ENCODE peak calls at places on chromosome 5, in five cellular contexts. N is heart right ventricle, W is coronary artery, I is mammary epithelial cell, X is brain microvascular endothelial cell. B is an unnamed sample.

GRCh38 chr5:169876376-169876775 is 103.9 kb downstream of the INSYN2B start:
- DNase-seq in N (no peak), I (peak; percentile 47), W (no peak), X (no peak), B (no peak)

GRCh38 chr5:2213121-2213730 is 330.5 kb upstream of the IRX4 start:
- DNase-seq in X (no peak), N (no peak), W (no peak), I (no peak), B (no peak)

GRCh38 chr5:34716986-34717385 is 60.9 kb downstream of the RAI14 start:
- DNase-seq in W (no peak), X (no peak), N (no peak), I (no peak), B (no peak)

GRCh38 chr5:105905392-105905791 is 1765.3 kb downstream of the EFNA5 start:
- DNase-seq in X (no peak), W (no peak), I (no peak), N (no peak), B (no peak)

GRCh38 chr5:158695595-158696330 is 404.0 kb downstream of the EBF1 start:
- DNase-seq in N (peak; percentile 79), I (peak; percentile 17), W (no peak), X (peak; percentile 82), B (no peak)

GRCh38 chr5:132082329-132083023 is 8.9 kb downstream of the CSF2 start:
- DNase-seq in N (no peak), X (no peak), I (no peak), W (no peak), B (no peak)

GRCh38 chr5:142976861-142977260 is 206.7 kb downstream of the ARHGAP26 start:
- DNase-seq in I (peak; percentile 17), N (no peak), W (no peak), X (no peak), B (no peak)

GRCh38 chr5:78499485-78499884 is 139.1 kb downstream of the SCAMP1 start:
- DNase-seq in X (no peak), I (no peak), W (no peak), N (no peak), B (no peak)

GRCh38 chr5:176817864-176818377 is 7.6 kb downstream of the UNC5A start:
- DNase-seq in W (no peak), X (no peak), I (no peak), N (no peak), B (no peak)

GRCh38 chr5:135263022-135263668 is 135.9 kb downstream of the MACROH2A1 start:
- DNase-seq in I (no peak), N (no peak), W (no peak), X (no peak), B (no peak)

GRCh38 chr5:134813407-134813806 is 32.4 kb upstream of the C5orf24 start:
- DNase-seq in W (no peak), N (no peak), X (no peak), I (no peak), B (no peak)

GRCh38 chr5:169914766-169915165 is 65.5 kb downstream of the INSYN2B start:
- DNase-seq in N (peak; percentile 28), X (peak; percentile 57), I (peak; percentile 13), W (no peak), B (peak; percentile 18)

GRCh38 chr5:143977891-143978448 is 166.0 kb downstream of the HMHB1 start:
- DNase-seq in I (peak; percentile 86), W (no peak), N (no peak), X (no peak), B (no peak)

GRCh38 chr5:155103164-155103563 is 89.6 kb downstream of the KIF4B start:
- DNase-seq in N (no peak), X (no peak), W (no peak), I (peak; percentile 20), B (peak; percentile 14)

GRCh38 chr5:115708819-115709477 is 83.1 kb upstream of the TMED7 start:
- DNase-seq in W (no peak), N (no peak), X (no peak), I (no peak), B (no peak)

GRCh38 chr5:172939045-172939444 is 20.2 kb upstream of the RPL26L1 start:
- DNase-seq in W (no peak), X (no peak), I (no peak), N (no peak), B (no peak)

GRCh38 chr5:5037674-5038073 is 102.5 kb upstream of the ADAMTS16 start:
- DNase-seq in N (no peak), X (no peak), I (no peak), W (no peak), B (no peak)
- H3K27ac ChIP-seq in N (no peak overlapping the region), X (no peak overlapping the region), I (no peak overlapping the region), W (no peak overlapping the region), B (no peak overlapping the region)

DNA sequence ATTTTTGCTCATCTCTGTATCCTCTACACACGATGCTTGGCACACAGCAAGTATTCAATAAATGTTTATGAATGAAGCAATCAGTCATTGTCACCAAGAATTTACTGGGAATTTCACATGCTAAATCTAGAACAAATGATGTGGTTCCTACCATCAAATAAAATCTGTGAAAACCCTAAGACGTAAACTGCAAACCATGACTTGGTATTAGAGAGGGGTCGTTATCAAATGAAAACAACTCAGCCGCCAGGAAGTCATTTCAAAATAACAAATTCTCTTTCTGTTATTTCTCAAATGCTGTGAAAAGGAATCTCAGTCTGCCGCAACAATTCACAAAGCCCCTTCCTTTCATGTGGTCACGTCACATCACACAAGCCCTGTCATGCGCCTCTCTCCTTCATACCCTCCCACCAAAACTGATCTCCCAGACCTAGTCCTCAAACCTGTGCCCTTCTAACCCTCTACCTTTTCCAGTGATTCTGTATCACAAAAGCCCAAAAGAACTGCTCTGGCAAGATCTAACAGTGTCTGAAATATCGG is 173.6 kb downstream of the DEPDC1B start:
- DNase-seq in W (no peak), X (peak; percentile 28), I (no peak), N (no peak), B (no peak)
- H3K27ac ChIP-seq in W (peak overlapping the region; percentile 66), X (no peak overlapping the region), I (no peak overlapping the region), N (no peak overlapping the region), B (no peak overlapping the region)

DNA sequence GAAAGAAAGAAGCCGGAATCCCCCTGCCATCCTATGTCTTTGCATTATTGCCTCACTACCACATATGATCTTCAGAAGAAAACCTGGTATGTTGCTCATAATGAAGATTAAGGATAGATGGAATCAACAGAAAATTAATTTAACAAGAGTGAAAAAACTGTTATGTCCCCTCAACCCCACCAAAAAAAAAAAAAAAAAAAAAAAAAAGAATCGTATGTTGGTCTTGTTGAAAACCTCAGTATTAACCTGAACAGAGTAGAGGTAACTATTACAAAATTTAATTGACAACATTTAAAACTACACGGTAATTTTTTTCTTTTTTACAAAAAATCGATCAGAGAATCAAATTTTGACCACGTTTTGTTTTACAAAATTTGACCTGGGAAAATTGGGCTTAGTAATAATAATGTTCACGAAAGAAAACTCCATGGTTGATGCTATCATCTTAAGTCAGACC is 827 bp upstream of the CSNK1A1 start:
- DNase-seq in X (no peak), W (no peak), N (no peak), I (no peak), B (no peak)
- H3K27ac ChIP-seq in X (peak overlapping the region; percentile 97), W (peak overlapping the region; percentile 97), N (peak overlapping the region; percentile 99), I (peak overlapping the region; percentile 91), B (peak overlapping the region; percentile 99)

GRCh38 chr5:133779828-133780475 is 167.6 kb upstream of the FSTL4 start:
- DNase-seq in W (peak; percentile 38), N (no peak), X (no peak), I (no peak), B (no peak)

GRCh38 chr5:133778636-133779035 is 166.3 kb upstream of the FSTL4 start:
- DNase-seq in N (no peak), I (no peak), W (peak; percentile 26), X (no peak), B (no peak)

GRCh38 chr5:133781446-133781845 is 169.1 kb upstream of the FSTL4 start:
- DNase-seq in X (no peak), W (peak; percentile 58), I (no peak), N (no peak), B (no peak)

GRCh38 chr5:133782736-133783135 is 170.4 kb upstream of the FSTL4 start:
- DNase-seq in X (no peak), N (no peak), I (no peak), W (peak; percentile 40), B (no peak)

GRCh38 chr5:133780619-133781280 is 168.4 kb upstream of the FSTL4 start:
- DNase-seq in X (no peak), W (peak; percentile 40), N (no peak), I (no peak), B (no peak)
- H3K27ac ChIP-seq in X (no peak overlapping the region), W (no peak overlapping the region), N (no peak overlapping the region), I (no peak overlapping the region), B (no peak overlapping the region)

DNA sequence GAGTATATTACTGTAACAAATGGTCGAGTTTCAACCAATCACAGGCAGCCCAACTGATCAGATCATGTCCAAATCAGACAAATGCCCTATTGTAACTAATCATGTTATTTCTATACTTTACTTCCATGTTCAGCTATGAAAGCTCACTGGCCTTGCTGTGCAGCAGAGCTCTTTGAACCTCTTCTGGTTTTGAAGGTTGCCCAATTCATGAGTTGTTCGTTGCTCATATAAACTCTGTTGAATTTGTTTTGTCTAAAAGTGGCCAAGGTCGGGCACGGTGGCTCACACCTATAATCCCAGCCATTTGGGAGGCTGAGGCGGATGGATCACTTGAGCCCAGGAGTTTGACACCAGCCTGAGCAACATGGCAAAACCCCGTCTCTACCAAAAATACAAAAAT is 21.6 kb downstream of the PDE6A start:
- DNase-seq in X (no peak), I (peak; percentile 27), W (no peak), N (no peak), B (no peak)
- H3K27ac ChIP-seq in X (no peak overlapping the region), I (no peak overlapping the region), W (no peak overlapping the region), N (no peak overlapping the region), B (no peak overlapping the region)

GRCh38 chr5:102797485-102797884 is 42.4 kb downstream of the PAM start:
- DNase-seq in N (no peak), X (no peak), I (no peak), W (no peak), B (no peak)
- H3K27ac ChIP-seq in N (peak overlapping the region; percentile 36), X (no peak overlapping the region), I (no peak overlapping the region), W (no peak overlapping the region), B (no peak overlapping the region)

DNA sequence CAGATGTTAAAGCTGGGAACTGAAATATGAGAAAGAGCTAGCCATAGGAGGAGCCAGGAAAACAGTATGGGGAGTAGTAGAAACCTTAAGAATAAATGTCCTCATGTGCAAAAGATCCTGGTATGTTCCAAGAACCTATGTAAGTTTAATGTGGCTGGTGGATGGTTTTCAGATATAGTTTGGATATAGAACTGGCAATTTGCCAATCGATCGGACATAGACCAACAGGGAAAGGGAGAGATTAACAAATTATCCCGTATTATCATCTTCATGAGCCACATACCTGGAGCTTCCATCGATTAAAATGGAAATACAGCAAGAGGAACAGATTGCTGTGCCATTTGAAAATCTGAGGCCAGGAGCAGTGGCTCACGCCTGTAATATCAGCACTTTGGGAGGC is 388.7 kb downstream of the PRELID2 start:
- DNase-seq in X (no peak), N (no peak), I (no peak), W (no peak), B (no peak)
- H3K27ac ChIP-seq in X (no peak overlapping the region), N (no peak overlapping the region), I (no peak overlapping the region), W (no peak overlapping the region), B (no peak overlapping the region)

GRCh38 chr5:37815913-37816312 is 23.9 kb downstream of the GDNF start:
- DNase-seq in N (no peak), I (no peak), X (no peak), W (no peak), B (no peak)
- H3K27ac ChIP-seq in N (no peak overlapping the region), I (no peak overlapping the region), X (no peak overlapping the region), W (no peak overlapping the region), B (peak overlapping the region; percentile 74)

B was measured in caudate nucleus.